ENCODE peak calls at places on chromosome 11, in four cellular contexts. N, Z, I and F are unnamed samples.
A peak's percentile ranks its signal among the peaks of the same experiment; 100 is the strongest.

GRCh38 chr11:31106326-31106725 is 263.2 kb downstream of the DCDC1 start:
- DNase-seq in N (no peak), Z (no peak), I (no peak), F (no peak)

GRCh38 chr11:57649826-57650738 is at the start of gene YPEL4:
- DNase-seq in N (peak; percentile 88), Z (peak; percentile 83), I (peak; percentile 83), F (peak; percentile 84)

GRCh38 chr11:121517996-121518395 is 65.2 kb upstream of the SORL1-AS1 start:
- DNase-seq in N (no peak), Z (no peak), I (no peak), F (no peak)

GRCh38 chr11:12480401-12480800 is 103.0 kb downstream of the PARVA start:
- DNase-seq in N (no peak), Z (no peak), I (no peak), F (no peak)

GRCh38 chr11:65559535-65559934 is 1.4 kb upstream of the LTBP3 start:
- DNase-seq in N (no peak), Z (no peak), I (no peak), F (no peak)

GRCh38 chr11:102608699-102609098 is 16.4 kb downstream of the MMP20 start:
- DNase-seq in N (no peak), Z (no peak), I (no peak), F (no peak)

GRCh38 chr11:35367491-35367890 is 51.9 kb downstream of the SLC1A2 start:
- DNase-seq in N (no peak), Z (no peak), I (peak; percentile 92), F (peak; percentile 67)

GRCh38 chr11:16096336-16096735 is 260.0 kb downstream of the SOX6 start:
- DNase-seq in N (no peak), Z (no peak), I (peak; percentile 45), F (no peak)

GRCh38 chr11:134566311-134566710 is 154.3 kb upstream of the B3GAT1 start:
- DNase-seq in N (no peak), Z (no peak), I (no peak), F (no peak)

GRCh38 chr11:77188323-77188911 is 60.4 kb downstream of the MYO7A start:
- DNase-seq in N (peak; percentile 78), Z (peak; percentile 78), I (peak; percentile 75), F (peak; percentile 76)

GRCh38 chr11:130476200-130476921 is 27.9 kb downstream of the ADAMTS15 start:
- DNase-seq in N (peak; percentile 62), Z (no peak), I (peak; percentile 10), F (peak; percentile 23)

GRCh38 chr11:109552376-109552775 is 130.4 kb downstream of the C11orf87 start:
- DNase-seq in N (no peak), Z (no peak), I (no peak), F (peak; percentile 14)

GRCh38 chr11:64250406-64250874 is 890 bp upstream of the PLCB3 start:
- DNase-seq in N (no peak), Z (no peak), I (no peak), F (no peak)
- H3K4ac ChIP-seq in N (no peak overlapping the region), Z (no peak overlapping the region), I (peak overlapping the region; percentile 48), F (peak overlapping the region; percentile 43)

GRCh38 chr11:46562527-46562926 is 31.3 kb downstream of the AMBRA1 start:
- DNase-seq in N (no peak), Z (no peak), I (no peak), F (no peak)

GRCh38 chr11:46557684-46558151 is 36.1 kb downstream of the AMBRA1 start:
- DNase-seq in N (no peak), Z (no peak), I (peak; percentile 68), F (peak; percentile 58)

GRCh38 chr11:46564459-46564858 is 29.4 kb downstream of the AMBRA1 start:
- DNase-seq in N (no peak), Z (no peak), I (peak; percentile 64), F (peak; percentile 56)

GRCh38 chr11:46559815-46560214 is 34.0 kb downstream of the AMBRA1 start:
- DNase-seq in N (no peak), Z (no peak), I (no peak), F (no peak)

GRCh38 chr11:46560300-46561025 is 33.4 kb downstream of the AMBRA1 start:
- DNase-seq in N (no peak), Z (no peak), I (peak; percentile 41), F (peak; percentile 60)
- H3K9ac ChIP-seq in N (no peak overlapping the region), Z (no peak overlapping the region), I (peak overlapping the region; percentile 54), F (peak overlapping the region; percentile 90)

GRCh38 chr11:125445731-125446130 is 50.3 kb downstream of the FEZ1 start:
- DNase-seq in N (no peak), Z (no peak), I (no peak), F (no peak)

GRCh38 chr11:125442946-125443345 is 53.1 kb downstream of the FEZ1 start:
- DNase-seq in N (no peak), Z (no peak), I (no peak), F (no peak)

GRCh38 chr11:125446279-125446678 is 49.8 kb downstream of the FEZ1 start:
- DNase-seq in N (no peak), Z (no peak), I (no peak), F (no peak)

GRCh38 chr11:125441648-125442410 is 54.2 kb downstream of the FEZ1 start:
- DNase-seq in N (peak; percentile 74), Z (peak; percentile 77), I (no peak), F (no peak)

DNA sequence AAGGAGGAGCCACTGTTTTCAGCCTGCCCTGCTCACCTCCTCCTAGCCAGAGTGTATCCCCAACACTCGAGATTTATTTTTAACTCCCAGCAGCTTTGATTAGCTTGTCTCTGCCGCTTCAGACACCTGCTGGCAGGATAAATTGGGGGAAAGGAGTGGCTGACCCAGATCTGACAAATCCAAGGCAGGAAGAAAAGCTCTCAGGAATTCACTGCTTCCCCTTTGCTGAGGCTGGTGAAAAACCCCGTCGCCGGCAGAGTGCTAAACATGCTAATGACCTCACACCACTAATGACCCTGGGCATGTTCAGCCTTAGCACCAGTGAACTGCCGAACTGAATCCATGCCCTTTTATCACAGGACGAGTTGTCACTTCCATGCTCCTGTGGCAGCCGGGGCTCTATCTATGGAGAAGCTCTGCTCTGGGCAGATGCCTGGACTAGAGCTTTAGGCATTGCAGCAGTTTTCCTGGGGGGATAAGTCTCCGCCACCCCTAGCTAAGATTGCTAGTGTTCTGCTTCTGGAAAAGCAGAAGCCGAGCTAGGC is 52.2 kb downstream of the FEZ1 start:
- DNase-seq in N (peak; percentile 95), Z (peak; percentile 73), I (no peak), F (no peak)
- H3K4ac ChIP-seq in N (no peak overlapping the region), Z (no peak overlapping the region), I (no peak overlapping the region), F (no peak overlapping the region)

GRCh38 chr11:119319702-119320592 is 3.0 kb upstream of the MCAM start:
- DNase-seq in N (peak; percentile 51), Z (no peak), I (no peak), F (no peak)
- H3K9ac ChIP-seq in N (peak overlapping the region; percentile 63), Z (no peak overlapping the region), I (peak overlapping the region; percentile 79), F (peak overlapping the region; percentile 81)

GRCh38 chr11:47355283-47356128 is 3.0 kb upstream of the MYBPC3 start:
- DNase-seq in N (peak; percentile 98), Z (peak; percentile 98), I (peak; percentile 88), F (peak; percentile 86)
- H3K4ac ChIP-seq in N (no peak overlapping the region), Z (no peak overlapping the region), I (no peak overlapping the region), F (peak overlapping the region; percentile 13)

GRCh38 chr11:8683115-8683807 is 669 bp downstream of the RPL27A start:
- DNase-seq in N (peak; percentile 45), Z (no peak), I (no peak), F (no peak)
- H3K9ac ChIP-seq in N (peak overlapping the region; percentile 100), Z (peak overlapping the region; percentile 98), I (peak overlapping the region; percentile 98), F (peak overlapping the region; percentile 100)

DNA sequence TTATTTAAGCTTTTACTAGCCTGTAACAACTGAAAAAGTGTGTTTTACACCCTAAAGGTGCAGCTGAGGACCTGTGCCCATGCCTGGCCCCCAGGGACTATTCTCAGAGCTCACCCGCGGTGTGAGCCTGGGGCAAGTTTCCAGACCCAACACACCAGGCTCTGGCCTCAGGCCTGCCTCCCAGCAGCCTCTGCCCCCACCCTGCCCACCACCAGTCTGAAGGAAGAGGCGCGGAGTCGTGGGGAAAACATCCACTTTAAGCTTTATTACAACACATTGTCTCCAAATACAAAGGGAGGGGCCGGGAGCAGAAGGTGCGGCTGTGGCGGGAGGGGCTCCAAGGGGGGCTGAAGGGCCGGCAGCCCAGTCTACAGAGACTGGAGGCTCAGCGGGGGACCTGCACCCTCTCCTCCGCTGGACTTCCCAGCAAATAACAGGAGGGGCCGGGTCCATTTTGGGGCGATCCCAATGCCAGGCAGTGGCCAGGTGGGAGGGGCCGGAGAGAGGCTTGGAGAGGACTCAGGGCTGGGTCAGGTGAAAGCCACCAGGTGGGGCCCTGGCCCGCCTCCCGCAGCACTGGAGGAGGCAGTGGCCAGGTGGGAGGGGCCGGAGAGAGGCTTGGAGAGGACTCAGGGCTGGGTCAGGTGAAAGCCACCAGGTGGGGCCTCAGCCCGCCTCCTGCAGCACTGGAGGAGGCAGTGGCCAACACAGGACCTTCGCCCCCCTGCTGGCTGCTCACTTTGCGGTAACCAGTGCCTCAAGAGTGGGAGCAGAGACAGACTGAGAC is 18.1 kb downstream of the DUSP8 start:
- DNase-seq in N (peak; percentile 66), Z (peak; percentile 91), I (no peak), F (no peak)
- H3K4ac ChIP-seq in N (no peak overlapping the region), Z (no peak overlapping the region), I (no peak overlapping the region), F (no peak overlapping the region)

GRCh38 chr11:113859665-113860064 is 15.7 kb downstream of the USP28 start:
- DNase-seq in N (peak; percentile 81), Z (no peak), I (no peak), F (no peak)
- H3K9ac ChIP-seq in N (peak overlapping the region; percentile 14), Z (no peak overlapping the region), I (no peak overlapping the region), F (no peak overlapping the region)

DNA sequence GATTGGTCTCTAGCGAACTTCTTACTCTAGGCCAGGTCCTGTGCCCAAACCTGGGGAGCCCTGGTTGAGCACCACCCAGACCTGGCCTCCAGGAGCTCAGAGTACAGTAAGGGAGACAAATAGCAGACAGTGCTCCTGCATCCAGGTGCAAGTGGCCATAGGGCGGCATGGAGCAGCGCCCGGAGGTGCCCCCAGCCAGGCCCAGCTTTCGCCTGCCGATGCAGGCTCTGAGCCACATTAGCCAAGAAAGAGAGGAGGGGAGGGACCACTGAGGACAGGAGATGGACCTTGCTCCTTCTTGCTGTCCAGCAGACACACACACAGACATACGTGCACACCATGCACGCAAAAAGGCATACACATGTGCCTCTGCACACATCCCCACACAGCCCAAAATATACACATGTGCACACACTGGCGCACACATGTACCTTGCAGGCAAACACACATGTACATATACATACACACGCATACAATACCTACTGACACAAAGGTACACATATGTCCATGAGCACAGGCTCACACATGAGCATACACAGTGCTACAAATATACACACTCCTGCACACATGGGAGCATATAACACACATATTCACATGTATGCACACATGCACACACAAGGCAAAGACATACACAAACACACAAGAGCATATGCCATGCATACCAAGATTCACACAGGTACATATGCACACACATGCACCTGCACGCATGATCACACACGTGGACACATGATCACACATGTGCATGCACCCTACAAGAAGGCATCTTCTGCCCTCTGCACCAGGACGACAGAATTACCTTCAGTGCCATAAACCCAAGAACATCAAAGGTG is 68.8 kb upstream of the FGF3 start:
- DNase-seq in N (no peak), Z (no peak), I (no peak), F (no peak)
- H3K4ac ChIP-seq in N (no peak overlapping the region), Z (no peak overlapping the region), I (no peak overlapping the region), F (no peak overlapping the region)